ENCODE peak calls at places on chromosomes 13 and 19, in six cellular contexts. G is hypothalamus, Q is kidney tubule cell, K is endothelial cell, U is activated T-cell treated with anti-CD3 and anti-CD28 coated beads for 4 hours, B is stomach. A is an unnamed sample.
A peak's percentile ranks its signal among the peaks of the same experiment; 100 is the strongest.

GRCh38 chr13:88063741-88064140 is 392.6 kb downstream of the SLITRK5 start:
- DNase-seq in G (no peak), Q (peak; percentile 68), K (no peak), U (no peak), B (no peak), A (no peak)

GRCh38 chr19:10227215-10227971 is 3.7 kb downstream of the S1PR2 start:
- DNase-seq in G (peak; percentile 96), Q (no peak), K (no peak), U (no peak), B (no peak), A (no peak)

GRCh38 chr19:10624585-10624984 is 768 bp upstream of the SLC44A2 start:
- DNase-seq in G (no peak), Q (no peak), K (no peak), U (no peak), B (peak; percentile 41), A (no peak)

GRCh38 chr13:110813646-110814624 is 100.4 kb downstream of the ING1 start:
- DNase-seq in G (no peak), Q (no peak), K (no peak), U (no peak), B (no peak), A (no peak)

GRCh38 chr13:85985791-85986190 is 186.6 kb upstream of the SLITRK6 start:
- DNase-seq in G (no peak), Q (no peak), K (no peak), U (no peak), B (no peak), A (no peak)

GRCh38 chr19:6066661-6067646 is 43.3 kb downstream of the RFX2 start:
- DNase-seq in G (peak; percentile 74), Q (peak; percentile 98), K (peak; percentile 84), U (no peak), B (peak; percentile 92), A (peak; percentile 95)

GRCh38 chr13:108060111-108060510 is 155.2 kb downstream of the LIG4 start:
- DNase-seq in G (no peak), Q (no peak), K (no peak), U (no peak), B (no peak), A (no peak)

GRCh38 chr13:97298816-97299215 is 76.7 kb downstream of the MBNL2 start:
- DNase-seq in G (no peak), Q (peak; percentile 26), K (no peak), U (no peak), B (no peak), A (no peak)

GRCh38 chr13:52921194-52921593 is 72.8 kb upstream of the PCDH8 start:
- DNase-seq in G (no peak), Q (no peak), K (no peak), U (no peak), B (no peak), A (no peak)

GRCh38 chr19:58058428-58058827 is 654 bp upstream of the ZNF135 start:
- DNase-seq in G (no peak), Q (no peak), K (no peak), U (no peak), B (no peak), A (no peak)

GRCh38 chr19:55447421-55448174 is 4.5 kb upstream of the SHISA7 start:
- DNase-seq in G (peak; percentile 72), Q (peak; percentile 34), K (no peak), U (no peak), B (no peak), A (no peak)

GRCh38 chr19:47228168-47228936 is 2.6 kb downstream of the BBC3 start:
- DNase-seq in G (no peak), Q (peak; percentile 74), K (no peak), U (no peak), B (peak; percentile 45), A (no peak)

GRCh38 chr13:51923983-51924539 is 62.3 kb downstream of the CCDC70 start:
- DNase-seq in G (no peak), Q (no peak), K (peak; percentile 35), U (no peak), B (peak; percentile 25), A (no peak)

GRCh38 chr13:50911051-50911690 is 1.6 kb downstream of the RNASEH2B start:
- DNase-seq in G (no peak), Q (no peak), K (no peak), U (no peak), B (no peak), A (peak; percentile 15)

GRCh38 chr13:113926951-113927660 is 46.8 kb downstream of the C13orf46 start:
- DNase-seq in G (no peak), Q (no peak), K (no peak), U (no peak), B (peak; percentile 23), A (no peak)

GRCh38 chr13:22311734-22312404 is 641.0 kb downstream of the FGF9 start:
- DNase-seq in G (no peak), Q (no peak), K (no peak), U (no peak), B (no peak), A (no peak)

GRCh38 chr13:94704347-94705080 is 7.8 kb downstream of the SOX21 start:
- DNase-seq in G (no peak), Q (no peak), K (no peak), U (no peak), B (no peak), A (no peak)

GRCh38 chr19:57477191-57478008 is at the start of gene ZNF772:
- DNase-seq in G (peak; percentile 93), Q (peak; percentile 91), K (peak; percentile 93), U (peak; percentile 77), B (peak; percentile 91), A (peak; percentile 92)

GRCh38 chr19:33438016-33438671 is 64.6 kb downstream of the CEBPG start:
- DNase-seq in G (peak; percentile 28), Q (no peak), K (peak; percentile 31), U (no peak), B (no peak), A (no peak)

GRCh38 chr19:29527500-29528328 is 1.9 kb downstream of the VSTM2B start:
- DNase-seq in G (no peak), Q (no peak), K (no peak), U (no peak), B (no peak), A (no peak)

GRCh38 chr13:39768962-39769361 is 113.5 kb downstream of the COG6 start:
- DNase-seq in G (no peak), Q (no peak), K (no peak), U (no peak), B (no peak), A (no peak)

GRCh38 chr19:1629256-1629808 is 23.1 kb downstream of the TCF3 start:
- DNase-seq in G (no peak), Q (no peak), K (no peak), U (no peak), B (no peak), A (no peak)

GRCh38 chr13:92224052-92224821 is 825.8 kb downstream of the GPC5 start:
- DNase-seq in G (no peak), Q (peak; percentile 2), K (no peak), U (no peak), B (no peak), A (no peak)

GRCh38 chr13:36344886-36345437 is 1.2 kb downstream of the SPART start:
- DNase-seq in G (no peak), Q (peak; percentile 42), K (no peak), U (no peak), B (no peak), A (no peak)

GRCh38 chr13:107874456-107874855 is 340.9 kb downstream of the LIG4 start:
- DNase-seq in G (no peak), Q (no peak), K (no peak), U (no peak), B (no peak), A (no peak)

GRCh38 chr19:53977991-53978731 is 13.3 kb upstream of the CACNG6 start:
- DNase-seq in G (peak; percentile 81), Q (peak; percentile 42), K (peak; percentile 95), U (no peak), B (no peak), A (peak; percentile 98)

GRCh38 chr19:44303976-44304568 is 753 bp downstream of the ZNF235 start:
- DNase-seq in G (no peak), Q (peak; percentile 33), K (peak; percentile 15), U (no peak), B (no peak), A (peak; percentile 21)

GRCh38 chr13:43054803-43055802 is 31.7 kb downstream of the DNAJC15 start:
- DNase-seq in G (no peak), Q (peak; percentile 66), K (peak; percentile 5), U (no peak), B (no peak), A (peak; percentile 70)

GRCh38 chr13:37192986-37193385 is 87.5 kb upstream of the CSNK1A1L start:
- DNase-seq in G (no peak), Q (no peak), K (no peak), U (no peak), B (no peak), A (no peak)

GRCh38 chr19:12985049-12985776 is 10.1 kb upstream of the NFIX start:
- DNase-seq in G (peak; percentile 83), Q (peak; percentile 73), K (no peak), U (no peak), B (peak; percentile 82), A (no peak)

GRCh38 chr19:38838986-38839761 is 7.6 kb upstream of the ECH1 start:
- DNase-seq in G (no peak), Q (no peak), K (no peak), U (no peak), B (no peak), A (no peak)

GRCh38 chr13:23741879-23742510 is 147.2 kb downstream of the MIPEP start:
- DNase-seq in G (no peak), Q (no peak), K (peak; percentile 64), U (no peak), B (no peak), A (peak; percentile 23)

GRCh38 chr19:4316940-4317339 is 12.5 kb downstream of the FSD1 start:
- DNase-seq in G (no peak), Q (no peak), K (no peak), U (no peak), B (no peak), A (no peak)

GRCh38 chr13:93398167-93398566 is 171.6 kb downstream of the GPC6 start:
- DNase-seq in G (no peak), Q (peak; percentile 18), K (no peak), U (no peak), B (no peak), A (no peak)

GRCh38 chr13:21541271-21541670 is 62.7 kb downstream of the MICU2 start:
- DNase-seq in G (no peak), Q (peak; percentile 8), K (no peak), U (no peak), B (no peak), A (no peak)

GRCh38 chr19:55166530-55167268 is at the start of gene DNAAF3:
- DNase-seq in G (peak; percentile 85), Q (peak; percentile 98), K (peak; percentile 98), U (peak; percentile 48), B (peak; percentile 95), A (peak; percentile 98)

GRCh38 chr19:14066139-14066538 is 4.3 kb upstream of the PALM3 start:
- DNase-seq in G (no peak), Q (no peak), K (no peak), U (no peak), B (no peak), A (no peak)

GRCh38 chr13:109654341-109655205 is 131.8 kb downstream of the IRS2 start:
- DNase-seq in G (no peak), Q (no peak), K (no peak), U (no peak), B (no peak), A (no peak)

GRCh38 chr19:33293255-33294057 is 8.9 kb downstream of the CEBPA start:
- DNase-seq in G (no peak), Q (peak; percentile 73), K (no peak), U (no peak), B (no peak), A (no peak)